ENCODE peak calls at places on chromosomes 13 and 19, in four cellular contexts. T is fibroblast of villous mesenchyme, U is NB4, K is A549. L is an unnamed sample.

GRCh38 chr13:95704510-95704909 is 27.6 kb downstream of the DNAJC3 start:
- DNase-seq in K (peak), T (no peak), U (no peak), L (no peak)

GRCh38 chr19:11244846-11245589 is 5.6 kb downstream of the ANGPTL8 start:
- DNase-seq in K (no peak), T (no peak), U (no peak), L (no peak)

GRCh38 chr13:113926301-113926761 is 47.5 kb downstream of the C13orf46 start:
- DNase-seq in U (no peak), T (peak), K (no peak), L (no peak)

GRCh38 chr13:74062933-74063332 is 71.3 kb downstream of the KLF12 start:
- DNase-seq in T (peak), K (no peak), U (no peak), L (no peak)

GRCh38 chr19:39858541-39858940 is 12.4 kb upstream of the FBL start:
- DNase-seq in K (peak), U (no peak), T (peak), L (no peak)

GRCh38 chr13:74868044-74868443 is 613.9 kb downstream of the TBC1D4 start:
- DNase-seq in T (no peak), U (no peak), K (no peak), L (no peak)

GRCh38 chr13:30186644-30187431 is 120.5 kb downstream of the KATNAL1 start:
- DNase-seq in U (no peak), T (no peak), K (no peak), L (peak)

GRCh38 chr19:13838071-13838942 is 38.6 kb upstream of the NANOS3 start:
- DNase-seq in K (no peak), U (no peak), T (no peak), L (no peak)

GRCh38 chr19:33557720-33558119 is 36.1 kb upstream of the PEPD start:
- DNase-seq in K (no peak), U (no peak), T (no peak), L (no peak)

GRCh38 chr19:47891923-47892666 is 6.0 kb upstream of the SULT2A1 start:
- DNase-seq in T (no peak), K (no peak), U (no peak), L (no peak)

GRCh38 chr19:7848779-7849457 is 18.9 kb downstream of the EVI5L start:
- DNase-seq in K (no peak), T (no peak), U (no peak), L (no peak)

GRCh38 chr13:23790591-23791170 is 98.5 kb downstream of the MIPEP start:
- DNase-seq in U (no peak), K (no peak), T (peak), L (no peak)

GRCh38 chr19:10568444-10568825 is 344 bp downstream of the CDKN2D start:
- DNase-seq in K (peak), T (peak), U (peak), L (no peak)

GRCh38 chr13:98353750-98354149 is 176.7 kb upstream of the RNF113B start:
- DNase-seq in U (no peak), T (peak), K (no peak), L (no peak)

GRCh38 chr19:1377176-1377964 is 6.3 kb upstream of the NDUFS7 start:
- DNase-seq in T (no peak), K (no peak), U (no peak), L (no peak)

GRCh38 chr19:34276614-34277013 is 22.3 kb downstream of the GARRE1 start:
- DNase-seq in T (no peak), U (no peak), K (no peak), L (no peak)

GRCh38 chr13:52001120-52001731 is 10.0 kb downstream of the ATP7B start:
- DNase-seq in T (peak), U (peak), K (peak), L (no peak)

GRCh38 chr13:98966019-98966418 is 11.8 kb downstream of the DOCK9 start:
- DNase-seq in K (no peak), T (no peak), U (no peak), L (no peak)

GRCh38 chr13:33100876-33101275 is 84.7 kb downstream of the KL start:
- DNase-seq in K (no peak), T (no peak), U (no peak), L (no peak)

GRCh38 chr19:682678-683320 is 6.6 kb downstream of the FSTL3 start:
- DNase-seq in T (no peak), K (no peak), U (no peak), L (no peak)

GRCh38 chr19:44846455-44847143 is 502 bp downstream of the NECTIN2 start:
- DNase-seq in T (peak), U (no peak), K (no peak), L (no peak)

GRCh38 chr13:24076124-24076523 is 84.4 kb upstream of the SPATA13 start:
- DNase-seq in U (no peak), T (no peak), K (peak), L (no peak)

GRCh38 chr13:34467450-34468083 is 474.5 kb upstream of the NBEA start:
- DNase-seq in U (no peak), T (no peak), K (no peak), L (no peak)

GRCh38 chr19:518292-519231 is 11.3 kb downstream of the TPGS1 start:
- DNase-seq in U (no peak), T (peak), K (no peak), L (no peak)

GRCh38 chr13:60755380-60756163 is 358.6 kb downstream of the TDRD3 start:
- DNase-seq in U (no peak), K (peak), T (no peak), L (peak)

GRCh38 chr13:108983273-108983672 is 353.9 kb downstream of the MYO16 start:
- DNase-seq in T (no peak), U (no peak), K (no peak), L (no peak)

GRCh38 chr19:13597625-13598024 is 91.3 kb upstream of the CACNA1A start:
- DNase-seq in T (peak), U (peak), K (peak), L (no peak)

GRCh38 chr13:33548065-33548464 is 262.5 kb upstream of the STARD13 start:
- DNase-seq in T (no peak), U (peak), K (no peak), L (no peak)

GRCh38 chr19:55676889-55677505 is 2.0 kb downstream of the EPN1 start:
- DNase-seq in K (no peak), U (no peak), T (no peak), L (no peak)
- H3K4me3 ChIP-seq in K (peak), U (no peak), T (no peak), L (no peak)

GRCh38 chr13:83881031-83881727 is 1.1 kb downstream of the SLITRK1 start:
- DNase-seq in T (no peak), K (no peak), U (no peak), L (no peak)
- H3K4me3 ChIP-seq in T (no peak), K (peak), U (no peak), L (peak)

GRCh38 chr13:48263196-48263595 is 30.2 kb downstream of the ITM2B start:
- DNase-seq in U (no peak), K (no peak), T (no peak), L (no peak)

GRCh38 chr13:48266967-48267639 is 34.1 kb downstream of the ITM2B start:
- DNase-seq in K (no peak), U (no peak), T (no peak), L (no peak)

GRCh38 chr13:48266150-48266549 is 33.1 kb downstream of the ITM2B start:
- DNase-seq in K (no peak), T (no peak), U (no peak), L (no peak)

GRCh38 chr13:48264052-48264451 is 31.0 kb downstream of the ITM2B start:
- DNase-seq in K (no peak), U (no peak), T (no peak), L (no peak)

GRCh38 chr13:48265217-48265815 is 32.3 kb downstream of the ITM2B start:
- DNase-seq in K (no peak), T (no peak), U (no peak), L (no peak)
- H3K4me3 ChIP-seq in K (no peak), T (no peak), U (no peak), L (no peak)

GRCh38 chr19:50313812-50314536 is 15.2 kb downstream of the KCNC3 start:
- DNase-seq in T (no peak), K (no peak), U (no peak), L (no peak)

GRCh38 chr19:50312967-50313811 is 16.0 kb downstream of the KCNC3 start:
- DNase-seq in T (no peak), K (no peak), U (no peak), L (no peak)

GRCh38 chr19:50310759-50311465 is 18.3 kb downstream of the KCNC3 start:
- DNase-seq in U (no peak), K (no peak), T (no peak), L (no peak)

GRCh38 chr19:50309396-50310125 is 19.6 kb downstream of the KCNC3 start:
- DNase-seq in T (no peak), K (no peak), U (no peak), L (no peak)

GRCh38 chr19:50311723-50312635 is 17.2 kb downstream of the KCNC3 start:
- DNase-seq in K (peak), T (no peak), U (peak), L (no peak)
- H3K4me3 ChIP-seq in K (peak), T (no peak), U (no peak), L (peak)

GRCh38 chr13:44575741-44576395 is at the start of gene TSC22D1:
- DNase-seq in T (peak), U (peak), K (peak), L (no peak)

GRCh38 chr13:44576396-44577235 is 486 bp upstream of the TSC22D1 start:
- DNase-seq in U (peak), T (peak), K (no peak), L (no peak)

GRCh38 chr13:44574466-44574855 is 1.7 kb downstream of the TSC22D1 start:
- DNase-seq in T (peak), U (no peak), K (no peak), L (no peak)

GRCh38 chr13:44573790-44574465 is 2.2 kb downstream of the TSC22D1 start:
- DNase-seq in T (peak), K (peak), U (peak), L (peak)

GRCh38 chr13:44575035-44575434 is 1.1 kb downstream of the TSC22D1 start:
- DNase-seq in U (no peak), T (no peak), K (no peak), L (no peak)
- H3K4me3 ChIP-seq in U (no peak), T (peak), K (peak), L (peak)

DNA sequence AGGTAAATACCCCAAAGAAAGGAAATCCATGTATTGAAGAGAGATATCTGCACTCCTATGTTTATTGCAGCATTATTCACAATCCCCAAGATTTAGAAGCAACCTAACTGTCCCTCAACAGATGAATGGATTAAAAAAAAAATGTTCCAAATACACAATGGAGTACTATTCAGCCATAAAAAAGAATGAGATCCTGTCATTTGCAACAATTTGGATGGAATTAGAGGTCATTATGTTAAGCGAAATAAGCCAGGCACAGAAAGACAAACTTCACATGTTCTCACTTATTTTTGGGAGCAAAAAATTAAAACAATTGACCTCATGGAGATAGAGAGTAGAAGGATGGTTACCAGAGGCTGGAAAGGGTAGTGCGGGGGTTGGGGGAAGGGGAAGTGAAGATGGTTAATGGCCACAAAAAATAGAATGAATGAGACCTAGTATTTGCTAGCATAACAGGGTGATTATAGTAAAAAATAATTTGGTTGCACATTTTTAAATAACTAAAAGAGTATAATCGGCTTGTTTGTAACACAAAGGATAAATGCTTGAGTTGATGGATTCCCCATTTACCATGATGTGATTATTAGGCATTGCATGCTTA is 9.7 kb upstream of the ZNF709 start:
- DNase-seq in U (no peak), K (no peak), T (no peak), L (no peak)
- H3K4me3 ChIP-seq in U (no peak), K (no peak), T (no peak), L (no peak)

GRCh38 chr13:112056739-112057433 is 10.1 kb upstream of the SOX1 start:
- DNase-seq in T (no peak), U (no peak), K (no peak), L (no peak)
- H3K4me3 ChIP-seq in T (no peak), U (no peak), K (no peak), L (no peak)

DNA sequence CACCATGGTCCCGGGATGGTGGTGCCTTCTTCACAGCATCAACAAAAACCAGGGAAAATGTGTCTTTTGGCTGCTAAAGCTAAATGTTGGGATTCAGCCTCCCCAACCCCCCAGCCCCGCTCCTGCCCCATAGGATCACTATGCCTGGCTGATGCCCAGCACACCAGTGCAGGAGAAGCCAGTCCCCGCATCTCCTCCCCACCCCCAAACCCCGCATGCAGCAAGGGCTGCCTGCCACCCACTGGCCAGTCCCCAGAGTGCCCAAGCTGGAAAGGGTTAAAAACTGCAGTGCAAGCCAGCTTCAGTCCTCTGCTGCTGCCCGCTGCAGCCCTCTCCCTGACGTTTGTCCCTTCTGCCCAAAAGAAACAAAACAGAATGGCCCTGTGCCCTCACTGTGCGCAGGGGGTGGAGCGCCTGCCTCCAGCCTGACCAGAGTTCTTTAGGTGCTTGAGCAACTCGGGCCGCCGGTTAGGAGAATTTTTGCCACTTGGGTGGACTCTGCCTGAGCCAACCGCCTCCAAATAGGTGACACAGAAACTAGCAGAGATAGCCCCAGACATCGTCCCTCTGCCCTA is 3.7 kb downstream of the CALM3 start:
- DNase-seq in T (no peak), U (peak), K (no peak), L (no peak)
- H3K4me3 ChIP-seq in T (no peak), U (no peak), K (no peak), L (no peak)

GRCh38 chr13:72864142-72865035 is 82.5 kb downstream of the PIBF1 start:
- DNase-seq in K (no peak), U (no peak), T (no peak), L (no peak)
- H3K4me3 ChIP-seq in K (no peak), U (no peak), T (no peak), L (no peak)